ENCODE peak calls at places on chromosomes 13 and 19, in six cellular contexts. D, Q, A, X, H and F are unnamed samples.

GRCh38 chr19:50570997-50571396 is 2.8 kb upstream of the LRRC4B start:
- DNase-seq in D (no peak), Q (no peak), A (no peak), X (no peak), H (no peak), F (no peak)

GRCh38 chr19:39448271-39448670 is 2.9 kb downstream of the SUPT5H start:
- DNase-seq in D (no peak), Q (no peak), A (no peak), X (no peak), H (peak; percentile 67), F (no peak)

GRCh38 chr13:39577203-39577602 is 25.8 kb downstream of the LHFPL6 start:
- DNase-seq in D (no peak), Q (no peak), A (no peak), X (no peak), H (no peak), F (no peak)

GRCh38 chr13:40101708-40102359 is 446.4 kb downstream of the COG6 start:
- DNase-seq in D (no peak), Q (no peak), A (no peak), X (peak; percentile 18), H (peak; percentile 45), F (no peak)

GRCh38 chr19:46489445-46490272 is 6.0 kb downstream of the PNMA8B start:
- DNase-seq in D (peak; percentile 51), Q (no peak), A (peak; percentile 83), X (no peak), H (no peak), F (no peak)

GRCh38 chr19:794989-795658 is 2.1 kb upstream of the PTBP1 start:
- DNase-seq in D (no peak), Q (no peak), A (no peak), X (no peak), H (no peak), F (peak; percentile 38)

GRCh38 chr19:10719466-10719961 is 1.6 kb downstream of the DNM2 start:
- DNase-seq in D (no peak), Q (no peak), A (no peak), X (no peak), H (no peak), F (no peak)

GRCh38 chr13:109211616-109212015 is 574.8 kb downstream of the IRS2 start:
- DNase-seq in D (peak; percentile 47), Q (no peak), A (no peak), X (no peak), H (no peak), F (no peak)

GRCh38 chr19:46975011-46975917 is 44.4 kb upstream of the NPAS1 start:
- DNase-seq in D (no peak), Q (no peak), A (no peak), X (no peak), H (no peak), F (no peak)

GRCh38 chr19:39502640-39503417 is 4.1 kb downstream of the DLL3 start:
- DNase-seq in D (peak; percentile 55), Q (no peak), A (no peak), X (peak; percentile 73), H (peak; percentile 87), F (peak; percentile 59)

GRCh38 chr19:13993554-13994308 is 12.4 kb downstream of the RFX1 start:
- DNase-seq in D (no peak), Q (no peak), A (no peak), X (no peak), H (no peak), F (no peak)

GRCh38 chr13:111152836-111153235 is 37.7 kb downstream of the ARHGEF7 start:
- DNase-seq in D (no peak), Q (no peak), A (no peak), X (no peak), H (no peak), F (peak; percentile 34)

GRCh38 chr19:46718157-46718933 is 1.4 kb upstream of the PRKD2 start:
- DNase-seq in D (no peak), Q (no peak), A (no peak), X (peak; percentile 35), H (peak; percentile 68), F (peak; percentile 63)

GRCh38 chr19:46270521-46271256 is 26.2 kb upstream of the HIF3A start:
- DNase-seq in D (no peak), Q (no peak), A (no peak), X (no peak), H (no peak), F (no peak)

GRCh38 chr13:50679321-50679720 is 164.2 kb downstream of the DLEU7 start:
- DNase-seq in D (peak; percentile 49), Q (no peak), A (no peak), X (no peak), H (no peak), F (no peak)

GRCh38 chr19:41479757-41480191 is 36.8 kb downstream of the ERICH4 start:
- DNase-seq in D (no peak), Q (no peak), A (no peak), X (no peak), H (no peak), F (no peak)

GRCh38 chr13:23629566-23630272 is 59.5 kb downstream of the TNFRSF19 start:
- DNase-seq in D (no peak), Q (no peak), A (no peak), X (no peak), H (no peak), F (no peak)

GRCh38 chr19:14472202-14472961 is 2.8 kb downstream of the PTGER1 start:
- DNase-seq in D (peak; percentile 22), Q (no peak), A (no peak), X (peak; percentile 78), H (peak; percentile 92), F (peak; percentile 85)

GRCh38 chr13:107422421-107422820 is 792.9 kb downstream of the LIG4 start:
- DNase-seq in D (no peak), Q (no peak), A (no peak), X (no peak), H (no peak), F (no peak)

GRCh38 chr19:41226053-41226873 is 7.2 kb downstream of the AXL start:
- DNase-seq in D (peak; percentile 82), Q (peak; percentile 85), A (no peak), X (peak; percentile 16), H (no peak), F (peak; percentile 74)

GRCh38 chr19:47860602-47861297 is 1.7 kb downstream of the TPRX2 start:
- DNase-seq in D (no peak), Q (no peak), A (no peak), X (no peak), H (no peak), F (no peak)

GRCh38 chr19:46839752-46840151 is 10.9 kb downstream of the AP2S1 start:
- DNase-seq in D (no peak), Q (no peak), A (no peak), X (no peak), H (no peak), F (peak; percentile 64)

GRCh38 chr19:35168261-35168660 is 13.7 kb downstream of the FXYD5 start:
- DNase-seq in D (no peak), Q (no peak), A (no peak), X (no peak), H (no peak), F (no peak)

GRCh38 chr13:20359335-20359734 is 127.2 kb upstream of the GJB6 start:
- DNase-seq in D (peak; percentile 96), Q (peak; percentile 92), A (no peak), X (no peak), H (no peak), F (no peak)

GRCh38 chr19:47156861-47157454 is 26.3 kb downstream of the SAE1 start:
- DNase-seq in D (peak; percentile 69), Q (no peak), A (no peak), X (no peak), H (peak; percentile 36), F (no peak)

GRCh38 chr13:45479661-45480060 is 14.9 kb downstream of the COG3 start:
- DNase-seq in D (no peak), Q (no peak), A (no peak), X (no peak), H (no peak), F (no peak)

GRCh38 chr19:32373614-32374295 is 28.3 kb downstream of the ZNF507 start:
- DNase-seq in D (peak; percentile 98), Q (peak; percentile 97), A (no peak), X (no peak), H (no peak), F (peak; percentile 60)

GRCh38 chr19:23787106-23787505 is 28.4 kb upstream of the ZNF681 start:
- DNase-seq in D (no peak), Q (no peak), A (no peak), X (no peak), H (no peak), F (peak; percentile 19)

GRCh38 chr13:72205773-72206172 is 338.8 kb upstream of the DACH1 start:
- DNase-seq in D (peak; percentile 74), Q (no peak), A (no peak), X (no peak), H (no peak), F (no peak)